ENCODE peak calls at places on chromosomes 2 and 18, in ten cellular contexts. One of them, this sample, is unnamed.

GRCh38 chr2:84532291-84532690 is 16.0 kb downstream of the DNAH6 start:
- DNase-seq in astrocyte of the spinal cord: no peak
- DNase-seq in left ventricle myocardium inferior: no peak
- DNase-seq in psoas muscle: no peak
- DNase-seq in sigmoid colon: no peak
- DNase-seq in cardiac muscle cell: no peak
- DNase-seq in HL-60: no peak
- DNase-seq in choroid plexus epithelial cell: no peak
- DNase-seq in IMR-90: no peak
- DNase-seq in natural killer cell: no peak
- DNase-seq in this sample: no peak

GRCh38 chr18:58847383-58848071 is 17.1 kb upstream of the ZNF532 start:
- DNase-seq in HL-60: no peak
- DNase-seq in astrocyte of the spinal cord: no peak
- DNase-seq in left ventricle myocardium inferior: peak; percentile 36
- DNase-seq in choroid plexus epithelial cell: peak; percentile 30
- DNase-seq in IMR-90: no peak
- DNase-seq in cardiac muscle cell: no peak
- DNase-seq in sigmoid colon: no peak
- DNase-seq in psoas muscle: peak; percentile 54
- DNase-seq in natural killer cell: no peak
- DNase-seq in this sample: no peak

GRCh38 chr2:225637199-225637598 is 237.7 kb downstream of the NYAP2 start:
- DNase-seq in choroid plexus epithelial cell: no peak
- DNase-seq in natural killer cell: no peak
- DNase-seq in psoas muscle: no peak
- DNase-seq in IMR-90: no peak
- DNase-seq in sigmoid colon: no peak
- DNase-seq in HL-60: no peak
- DNase-seq in cardiac muscle cell: peak; percentile 1
- DNase-seq in left ventricle myocardium inferior: no peak
- DNase-seq in astrocyte of the spinal cord: no peak
- DNase-seq in this sample: no peak

GRCh38 chr2:154375625-154376020 is 322.9 kb upstream of the KCNJ3 start:
- DNase-seq in IMR-90: no peak
- DNase-seq in sigmoid colon: no peak
- DNase-seq in choroid plexus epithelial cell: peak; percentile 24
- DNase-seq in psoas muscle: no peak
- DNase-seq in cardiac muscle cell: peak; percentile 51
- DNase-seq in left ventricle myocardium inferior: no peak
- DNase-seq in natural killer cell: no peak
- DNase-seq in astrocyte of the spinal cord: peak; percentile 63
- DNase-seq in HL-60: no peak
- DNase-seq in this sample: no peak

GRCh38 chr2:107361951-107362350 is 464.7 kb upstream of the RGPD4 start:
- DNase-seq in sigmoid colon: no peak
- DNase-seq in psoas muscle: no peak
- DNase-seq in HL-60: no peak
- DNase-seq in cardiac muscle cell: no peak
- DNase-seq in left ventricle myocardium inferior: no peak
- DNase-seq in natural killer cell: no peak
- DNase-seq in IMR-90: no peak
- DNase-seq in choroid plexus epithelial cell: no peak
- DNase-seq in astrocyte of the spinal cord: no peak
- DNase-seq in this sample: no peak

GRCh38 chr2:232276084-232276738 is 102.3 kb upstream of the ALPP start:
- DNase-seq in IMR-90: no peak
- DNase-seq in left ventricle myocardium inferior: no peak
- DNase-seq in sigmoid colon: peak; percentile 28
- DNase-seq in natural killer cell: no peak
- DNase-seq in choroid plexus epithelial cell: no peak
- DNase-seq in HL-60: no peak
- DNase-seq in psoas muscle: no peak
- DNase-seq in cardiac muscle cell: no peak
- DNase-seq in astrocyte of the spinal cord: no peak
- DNase-seq in this sample: no peak

GRCh38 chr2:236749346-236749745 is 179.7 kb downstream of the ACKR3 start:
- DNase-seq in choroid plexus epithelial cell: peak; percentile 48
- DNase-seq in astrocyte of the spinal cord: peak; percentile 78
- DNase-seq in HL-60: no peak
- DNase-seq in sigmoid colon: no peak
- DNase-seq in left ventricle myocardium inferior: no peak
- DNase-seq in cardiac muscle cell: no peak
- DNase-seq in psoas muscle: no peak
- DNase-seq in natural killer cell: no peak
- DNase-seq in IMR-90: peak; percentile 46
- DNase-seq in this sample: no peak

GRCh38 chr2:82675186-82675585 is 1783.9 kb downstream of the SUCLG1 start:
- DNase-seq in astrocyte of the spinal cord: peak; percentile 4
- DNase-seq in sigmoid colon: no peak
- DNase-seq in IMR-90: no peak
- DNase-seq in choroid plexus epithelial cell: peak; percentile 75
- DNase-seq in natural killer cell: no peak
- DNase-seq in psoas muscle: no peak
- DNase-seq in left ventricle myocardium inferior: no peak
- DNase-seq in cardiac muscle cell: peak; percentile 70
- DNase-seq in HL-60: no peak
- DNase-seq in this sample: no peak

GRCh38 chr18:80232710-80233109 is 14.6 kb downstream of the PARD6G start:
- DNase-seq in HL-60: no peak
- DNase-seq in sigmoid colon: peak; percentile 41
- DNase-seq in choroid plexus epithelial cell: no peak
- DNase-seq in astrocyte of the spinal cord: no peak
- DNase-seq in IMR-90: no peak
- DNase-seq in psoas muscle: no peak
- DNase-seq in natural killer cell: no peak
- DNase-seq in left ventricle myocardium inferior: no peak
- DNase-seq in cardiac muscle cell: no peak
- DNase-seq in this sample: no peak

GRCh38 chr2:99297990-99298389 is 3.0 kb downstream of the LYG1 start:
- DNase-seq in astrocyte of the spinal cord: no peak
- DNase-seq in left ventricle myocardium inferior: no peak
- DNase-seq in IMR-90: peak; percentile 4
- DNase-seq in psoas muscle: no peak
- DNase-seq in HL-60: peak; percentile 3
- DNase-seq in choroid plexus epithelial cell: peak; percentile 31
- DNase-seq in natural killer cell: no peak
- DNase-seq in sigmoid colon: no peak
- DNase-seq in cardiac muscle cell: peak; percentile 29
- DNase-seq in this sample: no peak

GRCh38 chr18:7467708-7468466 is 99.2 kb upstream of the PTPRM start:
- DNase-seq in sigmoid colon: no peak
- DNase-seq in cardiac muscle cell: peak; percentile 46
- DNase-seq in IMR-90: peak; percentile 27
- DNase-seq in HL-60: no peak
- DNase-seq in natural killer cell: no peak
- DNase-seq in astrocyte of the spinal cord: no peak
- DNase-seq in choroid plexus epithelial cell: peak; percentile 52
- DNase-seq in psoas muscle: no peak
- DNase-seq in left ventricle myocardium inferior: no peak
- DNase-seq in this sample: no peak

GRCh38 chr2:207130958-207131521 is 34.7 kb downstream of the KLF7 start:
- DNase-seq in sigmoid colon: no peak
- DNase-seq in left ventricle myocardium inferior: no peak
- DNase-seq in natural killer cell: no peak
- DNase-seq in HL-60: no peak
- DNase-seq in cardiac muscle cell: no peak
- DNase-seq in choroid plexus epithelial cell: no peak
- DNase-seq in IMR-90: no peak
- DNase-seq in psoas muscle: no peak
- DNase-seq in astrocyte of the spinal cord: no peak
- DNase-seq in this sample: no peak

DNA sequence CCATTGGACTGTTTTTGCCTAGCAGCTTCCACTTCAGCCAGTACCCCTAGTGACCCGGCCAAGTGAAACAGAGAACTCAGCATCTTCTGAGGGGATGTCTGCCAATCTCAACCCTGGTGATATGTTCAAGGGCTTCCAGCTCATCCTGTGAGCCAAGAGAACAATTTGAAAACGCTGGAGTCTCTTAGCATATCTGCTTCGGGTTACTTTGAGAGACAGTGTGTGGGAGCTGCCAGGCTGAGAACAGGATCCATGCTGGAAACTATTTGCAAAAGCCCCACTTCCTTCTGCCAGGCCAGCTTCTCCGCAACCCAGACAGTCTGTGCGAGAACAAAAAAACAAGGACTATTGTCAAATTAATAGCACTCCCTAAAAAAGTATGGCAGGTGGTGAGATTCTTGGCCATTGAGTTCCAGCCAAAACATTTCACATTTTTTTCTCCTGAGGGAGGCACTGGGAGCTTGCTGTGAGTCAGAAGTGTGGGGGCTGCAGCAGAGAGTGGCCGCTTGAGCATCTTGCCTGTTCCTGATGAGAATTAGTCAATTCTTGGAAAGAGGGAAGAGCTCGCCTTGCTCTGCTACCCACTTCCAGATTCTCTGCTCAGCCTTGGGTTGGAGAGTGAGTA is 395.6 kb upstream of the TRIB2 start:
- DNase-seq in psoas muscle: peak; percentile 72
- DNase-seq in HL-60: no peak
- DNase-seq in sigmoid colon: peak; percentile 81
- DNase-seq in IMR-90: peak; percentile 98
- DNase-seq in left ventricle myocardium inferior: peak; percentile 30
- DNase-seq in choroid plexus epithelial cell: peak; percentile 90
- DNase-seq in astrocyte of the spinal cord: peak; percentile 97
- DNase-seq in natural killer cell: no peak
- DNase-seq in cardiac muscle cell: peak; percentile 97
- DNase-seq in this sample: no peak
- TF ChIP-seq CTCF in psoas muscle: no peak
- TF ChIP-seq CTCF in HL-60: no peak
- TF ChIP-seq CTCF in sigmoid colon: no peak
- TF ChIP-seq CTCF in IMR-90: no peak
- TF ChIP-seq CTCF in left ventricle myocardium inferior: no peak
- TF ChIP-seq CTCF in choroid plexus epithelial cell: peak; percentile 40
- TF ChIP-seq CTCF in astrocyte of the spinal cord: peak; percentile 9
- TF ChIP-seq CTCF in natural killer cell: no peak
- TF ChIP-seq CTCF in cardiac muscle cell: no peak
- TF ChIP-seq CTCF in this sample: peak; percentile 59

GRCh38 chr18:46711444-46711863 is 45.4 kb downstream of the ST8SIA5 start:
- DNase-seq in choroid plexus epithelial cell: no peak
- DNase-seq in cardiac muscle cell: no peak
- DNase-seq in left ventricle myocardium inferior: no peak
- DNase-seq in IMR-90: no peak
- DNase-seq in psoas muscle: peak; percentile 75
- DNase-seq in astrocyte of the spinal cord: no peak
- DNase-seq in sigmoid colon: no peak
- DNase-seq in HL-60: no peak
- DNase-seq in natural killer cell: no peak
- DNase-seq in this sample: no peak

GRCh38 chr18:46716336-46716735 is 40.5 kb downstream of the ST8SIA5 start:
- DNase-seq in astrocyte of the spinal cord: no peak
- DNase-seq in psoas muscle: no peak
- DNase-seq in left ventricle myocardium inferior: no peak
- DNase-seq in choroid plexus epithelial cell: no peak
- DNase-seq in IMR-90: no peak
- DNase-seq in natural killer cell: no peak
- DNase-seq in HL-60: no peak
- DNase-seq in cardiac muscle cell: no peak
- DNase-seq in sigmoid colon: peak; percentile 49
- DNase-seq in this sample: no peak

GRCh38 chr18:46712406-46712805 is 44.4 kb downstream of the ST8SIA5 start:
- DNase-seq in astrocyte of the spinal cord: peak; percentile 89
- DNase-seq in left ventricle myocardium inferior: no peak
- DNase-seq in IMR-90: peak; percentile 58
- DNase-seq in choroid plexus epithelial cell: no peak
- DNase-seq in HL-60: no peak
- DNase-seq in sigmoid colon: no peak
- DNase-seq in natural killer cell: no peak
- DNase-seq in cardiac muscle cell: peak; percentile 10
- DNase-seq in psoas muscle: peak; percentile 73
- DNase-seq in this sample: no peak

GRCh38 chr18:46716827-46717226 is 40.0 kb downstream of the ST8SIA5 start:
- DNase-seq in astrocyte of the spinal cord: no peak
- DNase-seq in psoas muscle: no peak
- DNase-seq in HL-60: no peak
- DNase-seq in cardiac muscle cell: no peak
- DNase-seq in choroid plexus epithelial cell: no peak
- DNase-seq in sigmoid colon: peak; percentile 36
- DNase-seq in natural killer cell: no peak
- DNase-seq in left ventricle myocardium inferior: no peak
- DNase-seq in IMR-90: no peak
- DNase-seq in this sample: no peak

GRCh38 chr18:46715062-46715461 is 41.8 kb downstream of the ST8SIA5 start:
- DNase-seq in choroid plexus epithelial cell: no peak
- DNase-seq in astrocyte of the spinal cord: no peak
- DNase-seq in cardiac muscle cell: no peak
- DNase-seq in natural killer cell: no peak
- DNase-seq in left ventricle myocardium inferior: no peak
- DNase-seq in psoas muscle: no peak
- DNase-seq in HL-60: no peak
- DNase-seq in IMR-90: no peak
- DNase-seq in sigmoid colon: no peak
- DNase-seq in this sample: no peak
- TF ChIP-seq CTCF in choroid plexus epithelial cell: no peak
- TF ChIP-seq CTCF in astrocyte of the spinal cord: no peak
- TF ChIP-seq CTCF in cardiac muscle cell: no peak
- TF ChIP-seq CTCF in natural killer cell: no peak
- TF ChIP-seq CTCF in left ventricle myocardium inferior: no peak
- TF ChIP-seq CTCF in psoas muscle: no peak
- TF ChIP-seq CTCF in HL-60: no peak
- TF ChIP-seq CTCF in IMR-90: no peak
- TF ChIP-seq CTCF in sigmoid colon: no peak
- TF ChIP-seq CTCF in this sample: no peak

DNA sequence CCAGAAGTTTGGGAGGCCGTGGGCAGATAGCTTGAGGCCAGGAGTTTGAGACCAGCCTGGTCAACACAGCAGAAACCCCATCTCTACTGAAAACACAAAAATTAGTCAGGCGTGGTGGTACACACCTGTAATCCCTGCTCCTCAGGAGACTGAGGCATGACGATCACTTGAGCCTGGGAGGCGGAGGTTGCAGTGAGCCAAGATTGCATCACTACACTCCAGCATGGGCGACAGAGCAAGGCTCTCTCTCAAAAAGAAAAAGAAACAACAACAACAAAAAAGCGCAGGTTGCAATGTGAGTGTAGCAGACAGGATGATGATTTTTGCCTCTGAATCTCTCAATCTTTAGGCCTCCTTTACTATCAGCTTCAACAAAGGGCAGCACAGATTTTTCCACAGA is 2.7 kb upstream of the USP14 start:
- DNase-seq in astrocyte of the spinal cord: no peak
- DNase-seq in sigmoid colon: no peak
- DNase-seq in HL-60: no peak
- DNase-seq in cardiac muscle cell: no peak
- DNase-seq in natural killer cell: no peak
- DNase-seq in IMR-90: no peak
- DNase-seq in left ventricle myocardium inferior: no peak
- DNase-seq in psoas muscle: no peak
- DNase-seq in choroid plexus epithelial cell: no peak
- DNase-seq in this sample: no peak
- TF ChIP-seq CTCF in astrocyte of the spinal cord: no peak
- TF ChIP-seq CTCF in sigmoid colon: no peak
- TF ChIP-seq CTCF in HL-60: no peak
- TF ChIP-seq CTCF in cardiac muscle cell: no peak
- TF ChIP-seq CTCF in natural killer cell: no peak
- TF ChIP-seq CTCF in IMR-90: no peak
- TF ChIP-seq CTCF in left ventricle myocardium inferior: no peak
- TF ChIP-seq CTCF in psoas muscle: no peak
- TF ChIP-seq CTCF in choroid plexus epithelial cell: no peak
- TF ChIP-seq CTCF in this sample: no peak

GRCh38 chr2:239535413-239535790 is 134.6 kb upstream of the HDAC4 start:
- DNase-seq in astrocyte of the spinal cord: no peak
- DNase-seq in sigmoid colon: peak; percentile 38
- DNase-seq in psoas muscle: no peak
- DNase-seq in HL-60: no peak
- DNase-seq in left ventricle myocardium inferior: no peak
- DNase-seq in natural killer cell: no peak
- DNase-seq in IMR-90: no peak
- DNase-seq in cardiac muscle cell: no peak
- DNase-seq in choroid plexus epithelial cell: no peak
- DNase-seq in this sample: peak; percentile 55
- TF ChIP-seq CTCF in astrocyte of the spinal cord: no peak
- TF ChIP-seq CTCF in sigmoid colon: no peak
- TF ChIP-seq CTCF in psoas muscle: no peak
- TF ChIP-seq CTCF in HL-60: no peak
- TF ChIP-seq CTCF in left ventricle myocardium inferior: no peak
- TF ChIP-seq CTCF in natural killer cell: no peak
- TF ChIP-seq CTCF in IMR-90: no peak
- TF ChIP-seq CTCF in cardiac muscle cell: no peak
- TF ChIP-seq CTCF in choroid plexus epithelial cell: no peak
- TF ChIP-seq CTCF in this sample: no peak